ENCODE peak calls at places on chromosomes 16 and 17, in seven cellular contexts. One of them, this sample, is unnamed.

GRCh38 chr17:30720013-30720471 is 104.5 kb downstream of the CRLF3 start:
- DNase-seq in GM23248: no peak
- DNase-seq in ovary: no peak
- DNase-seq in transverse colon: peak; percentile 6
- DNase-seq in tibial nerve: no peak
- DNase-seq in fibroblast of pulmonary artery: no peak
- DNase-seq in skeletal muscle cell: no peak
- DNase-seq in this sample: no peak

GRCh38 chr17:29589524-29590260 is at the start of gene GIT1:
- DNase-seq in GM23248: peak; percentile 96
- DNase-seq in ovary: peak; percentile 86
- DNase-seq in transverse colon: peak; percentile 90
- DNase-seq in tibial nerve: peak; percentile 69
- DNase-seq in fibroblast of pulmonary artery: peak; percentile 81
- DNase-seq in skeletal muscle cell: peak; percentile 50
- DNase-seq in this sample: no peak

GRCh38 chr17:32529604-32530003 is 42.8 kb downstream of the CDK5R1 start:
- DNase-seq in GM23248: no peak
- DNase-seq in ovary: no peak
- DNase-seq in transverse colon: no peak
- DNase-seq in tibial nerve: no peak
- DNase-seq in fibroblast of pulmonary artery: peak; percentile 26
- DNase-seq in skeletal muscle cell: no peak
- DNase-seq in this sample: no peak

GRCh38 chr17:9887521-9887920 is 17.6 kb downstream of the RCVRN start:
- DNase-seq in GM23248: no peak
- DNase-seq in ovary: no peak
- DNase-seq in transverse colon: no peak
- DNase-seq in tibial nerve: no peak
- DNase-seq in fibroblast of pulmonary artery: no peak
- DNase-seq in skeletal muscle cell: no peak
- DNase-seq in this sample: no peak

GRCh38 chr17:40945414-40945813 is 8.0 kb upstream of the KRT23 start:
- DNase-seq in GM23248: no peak
- DNase-seq in ovary: no peak
- DNase-seq in transverse colon: no peak
- DNase-seq in tibial nerve: no peak
- DNase-seq in fibroblast of pulmonary artery: no peak
- DNase-seq in skeletal muscle cell: no peak
- DNase-seq in this sample: no peak

GRCh38 chr16:85056211-85056748 is 28.7 kb downstream of the KIAA0513 start:
- DNase-seq in GM23248: peak; percentile 46
- DNase-seq in ovary: no peak
- DNase-seq in transverse colon: no peak
- DNase-seq in tibial nerve: no peak
- DNase-seq in fibroblast of pulmonary artery: peak; percentile 30
- DNase-seq in skeletal muscle cell: no peak
- DNase-seq in this sample: no peak

GRCh38 chr17:58315281-58315711 is 13.3 kb downstream of the TSPOAP1 start:
- DNase-seq in GM23248: no peak
- DNase-seq in ovary: no peak
- DNase-seq in transverse colon: no peak
- DNase-seq in tibial nerve: no peak
- DNase-seq in fibroblast of pulmonary artery: no peak
- DNase-seq in skeletal muscle cell: no peak
- DNase-seq in this sample: no peak

GRCh38 chr17:77462553-77463497 is 322.1 kb downstream of the SEC14L1 start:
- DNase-seq in GM23248: no peak
- DNase-seq in ovary: no peak
- DNase-seq in transverse colon: no peak
- DNase-seq in tibial nerve: no peak
- DNase-seq in fibroblast of pulmonary artery: no peak
- DNase-seq in skeletal muscle cell: no peak
- DNase-seq in this sample: no peak

GRCh38 chr17:1709971-1710806 is at the start of gene TLCD2:
- DNase-seq in GM23248: peak; percentile 87
- DNase-seq in ovary: peak; percentile 79
- DNase-seq in transverse colon: peak; percentile 94
- DNase-seq in tibial nerve: no peak
- DNase-seq in fibroblast of pulmonary artery: peak; percentile 65
- DNase-seq in skeletal muscle cell: no peak
- DNase-seq in this sample: no peak

GRCh38 chr17:1908699-1909309 is 79.0 kb downstream of the RPA1 start:
- DNase-seq in GM23248: peak; percentile 85
- DNase-seq in ovary: peak; percentile 69
- DNase-seq in transverse colon: peak; percentile 57
- DNase-seq in tibial nerve: peak; percentile 79
- DNase-seq in fibroblast of pulmonary artery: peak; percentile 83
- DNase-seq in skeletal muscle cell: peak; percentile 31
- DNase-seq in this sample: peak; percentile 48

GRCh38 chr16:18983565-18984424 is at the start of gene TMC7:
- DNase-seq in GM23248: peak; percentile 93
- DNase-seq in ovary: peak; percentile 28
- DNase-seq in transverse colon: peak; percentile 90
- DNase-seq in tibial nerve: peak; percentile 32
- DNase-seq in fibroblast of pulmonary artery: peak; percentile 83
- DNase-seq in skeletal muscle cell: peak; percentile 45
- DNase-seq in this sample: peak; percentile 50

GRCh38 chr17:27336217-27336616 is 42.3 kb downstream of the WSB1 start:
- DNase-seq in GM23248: no peak
- DNase-seq in ovary: no peak
- DNase-seq in transverse colon: no peak
- DNase-seq in tibial nerve: no peak
- DNase-seq in fibroblast of pulmonary artery: no peak
- DNase-seq in skeletal muscle cell: no peak
- DNase-seq in this sample: no peak

GRCh38 chr17:35791681-35792350 is 3.6 kb downstream of the MMP28 start:
- DNase-seq in GM23248: no peak
- DNase-seq in ovary: no peak
- DNase-seq in transverse colon: no peak
- DNase-seq in tibial nerve: no peak
- DNase-seq in fibroblast of pulmonary artery: no peak
- DNase-seq in skeletal muscle cell: no peak
- DNase-seq in this sample: no peak

GRCh38 chr17:74761931-74762330 is 13.5 kb downstream of the NHERF1 start:
- DNase-seq in GM23248: no peak
- DNase-seq in ovary: no peak
- DNase-seq in transverse colon: no peak
- DNase-seq in tibial nerve: no peak
- DNase-seq in fibroblast of pulmonary artery: no peak
- DNase-seq in skeletal muscle cell: no peak
- DNase-seq in this sample: no peak

GRCh38 chr17:74761419-74761818 is 13.0 kb downstream of the NHERF1 start:
- DNase-seq in GM23248: no peak
- DNase-seq in ovary: no peak
- DNase-seq in transverse colon: no peak
- DNase-seq in tibial nerve: no peak
- DNase-seq in fibroblast of pulmonary artery: no peak
- DNase-seq in skeletal muscle cell: no peak
- DNase-seq in this sample: no peak

GRCh38 chr17:74759243-74759801 is 10.9 kb downstream of the NHERF1 start:
- DNase-seq in GM23248: no peak
- DNase-seq in ovary: no peak
- DNase-seq in transverse colon: peak; percentile 69
- DNase-seq in tibial nerve: no peak
- DNase-seq in fibroblast of pulmonary artery: no peak
- DNase-seq in skeletal muscle cell: no peak
- DNase-seq in this sample: no peak

GRCh38 chr17:74759941-74760340 is 11.5 kb downstream of the NHERF1 start:
- DNase-seq in GM23248: no peak
- DNase-seq in ovary: no peak
- DNase-seq in transverse colon: no peak
- DNase-seq in tibial nerve: no peak
- DNase-seq in fibroblast of pulmonary artery: no peak
- DNase-seq in skeletal muscle cell: no peak
- DNase-seq in this sample: no peak

DNA sequence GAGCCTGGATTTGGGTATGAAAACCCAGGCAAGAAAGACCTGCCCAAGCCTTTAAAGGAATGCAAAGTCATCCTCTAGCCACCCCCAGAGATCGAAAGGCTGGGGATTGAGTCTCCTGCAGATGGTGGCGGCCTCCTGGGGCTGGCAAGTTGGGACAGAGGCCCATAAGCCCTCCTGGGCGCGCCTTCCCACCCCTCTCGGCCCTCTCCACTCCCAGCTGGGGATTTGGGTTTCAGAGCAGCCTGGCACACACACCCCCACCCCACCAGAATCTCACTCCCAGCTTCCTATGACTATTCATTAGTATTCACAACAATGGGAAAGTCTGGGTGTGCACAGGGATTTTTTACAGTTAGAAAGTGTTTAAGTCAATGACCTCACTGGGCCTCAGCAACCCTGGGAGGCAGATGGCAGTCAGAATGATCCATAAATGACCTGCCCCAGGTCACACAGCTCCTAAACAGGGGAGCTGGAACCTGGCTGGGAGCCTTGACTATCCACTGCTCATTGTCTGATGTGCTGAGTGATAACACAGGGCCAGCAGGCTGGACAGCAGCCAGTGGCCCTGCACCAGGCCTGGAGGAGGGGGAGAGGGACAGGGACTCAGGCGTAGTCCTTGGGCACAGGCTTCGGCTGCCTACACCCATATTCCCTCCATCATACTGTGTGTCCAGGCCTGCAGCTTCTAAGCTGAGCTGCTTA is 12.1 kb downstream of the NHERF1 start:
- DNase-seq in GM23248: no peak
- DNase-seq in ovary: no peak
- DNase-seq in transverse colon: no peak
- DNase-seq in tibial nerve: no peak
- DNase-seq in fibroblast of pulmonary artery: no peak
- DNase-seq in skeletal muscle cell: no peak
- DNase-seq in this sample: no peak
- H3K4me3 ChIP-seq in GM23248: no peak overlapping the region
- H3K4me3 ChIP-seq in ovary: no peak overlapping the region
- H3K4me3 ChIP-seq in transverse colon: no peak overlapping the region
- H3K4me3 ChIP-seq in tibial nerve: no peak overlapping the region
- H3K4me3 ChIP-seq in fibroblast of pulmonary artery: no peak overlapping the region
- H3K4me3 ChIP-seq in skeletal muscle cell: no peak overlapping the region
- H3K4me3 ChIP-seq in this sample: no peak overlapping the region

GRCh38 chr16:554297-554621 is 5.9 kb upstream of the PRR35 start:
- DNase-seq in GM23248: no peak
- DNase-seq in ovary: no peak
- DNase-seq in transverse colon: no peak
- DNase-seq in tibial nerve: no peak
- DNase-seq in fibroblast of pulmonary artery: no peak
- DNase-seq in skeletal muscle cell: no peak
- DNase-seq in this sample: no peak

GRCh38 chr16:555528-556478 is 4.4 kb upstream of the PRR35 start:
- DNase-seq in GM23248: peak; percentile 20
- DNase-seq in ovary: no peak
- DNase-seq in transverse colon: no peak
- DNase-seq in tibial nerve: no peak
- DNase-seq in fibroblast of pulmonary artery: no peak
- DNase-seq in skeletal muscle cell: no peak
- DNase-seq in this sample: no peak

GRCh38 chr16:552171-552570 is 8.0 kb upstream of the PRR35 start:
- DNase-seq in GM23248: no peak
- DNase-seq in ovary: no peak
- DNase-seq in transverse colon: no peak
- DNase-seq in tibial nerve: no peak
- DNase-seq in fibroblast of pulmonary artery: no peak
- DNase-seq in skeletal muscle cell: no peak
- DNase-seq in this sample: no peak

GRCh38 chr16:554640-555413 is 5.4 kb upstream of the PRR35 start:
- DNase-seq in GM23248: peak; percentile 92
- DNase-seq in ovary: no peak
- DNase-seq in transverse colon: peak; percentile 34
- DNase-seq in tibial nerve: no peak
- DNase-seq in fibroblast of pulmonary artery: no peak
- DNase-seq in skeletal muscle cell: no peak
- DNase-seq in this sample: no peak

GRCh38 chr16:553601-554296 is 6.4 kb upstream of the PRR35 start:
- DNase-seq in GM23248: no peak
- DNase-seq in ovary: no peak
- DNase-seq in transverse colon: no peak
- DNase-seq in tibial nerve: no peak
- DNase-seq in fibroblast of pulmonary artery: no peak
- DNase-seq in skeletal muscle cell: no peak
- DNase-seq in this sample: no peak
- H3K4me3 ChIP-seq in GM23248: no peak overlapping the region
- H3K4me3 ChIP-seq in ovary: no peak overlapping the region
- H3K4me3 ChIP-seq in transverse colon: no peak overlapping the region
- H3K4me3 ChIP-seq in tibial nerve: no peak overlapping the region
- H3K4me3 ChIP-seq in fibroblast of pulmonary artery: no peak overlapping the region
- H3K4me3 ChIP-seq in skeletal muscle cell: no peak overlapping the region
- H3K4me3 ChIP-seq in this sample: no peak overlapping the region

GRCh38 chr17:6556121-6557039 is at the start of gene PITPNM3:
- DNase-seq in GM23248: peak; percentile 58
- DNase-seq in ovary: peak; percentile 66
- DNase-seq in transverse colon: peak; percentile 50
- DNase-seq in tibial nerve: no peak
- DNase-seq in fibroblast of pulmonary artery: no peak
- DNase-seq in skeletal muscle cell: no peak
- DNase-seq in this sample: no peak

GRCh38 chr17:6557040-6557438 is 684 bp upstream of the PITPNM3 start:
- DNase-seq in GM23248: no peak
- DNase-seq in ovary: no peak
- DNase-seq in transverse colon: no peak
- DNase-seq in tibial nerve: no peak
- DNase-seq in fibroblast of pulmonary artery: no peak
- DNase-seq in skeletal muscle cell: no peak
- DNase-seq in this sample: no peak

GRCh38 chr17:6554336-6554735 is 2.0 kb downstream of the PITPNM3 start:
- DNase-seq in GM23248: no peak
- DNase-seq in ovary: no peak
- DNase-seq in transverse colon: no peak
- DNase-seq in tibial nerve: no peak
- DNase-seq in fibroblast of pulmonary artery: no peak
- DNase-seq in skeletal muscle cell: no peak
- DNase-seq in this sample: no peak

GRCh38 chr17:6554871-6555330 is 1.5 kb downstream of the PITPNM3 start:
- DNase-seq in GM23248: no peak
- DNase-seq in ovary: no peak
- DNase-seq in transverse colon: peak; percentile 74
- DNase-seq in tibial nerve: no peak
- DNase-seq in fibroblast of pulmonary artery: no peak
- DNase-seq in skeletal muscle cell: no peak
- DNase-seq in this sample: no peak

GRCh38 chr17:6555331-6556120 is 829 bp downstream of the PITPNM3 start:
- DNase-seq in GM23248: peak; percentile 84
- DNase-seq in ovary: peak; percentile 57
- DNase-seq in transverse colon: peak; percentile 22
- DNase-seq in tibial nerve: no peak
- DNase-seq in fibroblast of pulmonary artery: no peak
- DNase-seq in skeletal muscle cell: no peak
- DNase-seq in this sample: no peak
- H3K4me3 ChIP-seq in GM23248: peak overlapping the region; percentile 72
- H3K4me3 ChIP-seq in ovary: peak overlapping the region; percentile 40
- H3K4me3 ChIP-seq in transverse colon: peak overlapping the region; percentile 41
- H3K4me3 ChIP-seq in tibial nerve: peak overlapping the region; percentile 30
- H3K4me3 ChIP-seq in fibroblast of pulmonary artery: peak overlapping the region; percentile 43
- H3K4me3 ChIP-seq in skeletal muscle cell: peak overlapping the region; percentile 62
- H3K4me3 ChIP-seq in this sample: peak overlapping the region; percentile 54

DNA sequence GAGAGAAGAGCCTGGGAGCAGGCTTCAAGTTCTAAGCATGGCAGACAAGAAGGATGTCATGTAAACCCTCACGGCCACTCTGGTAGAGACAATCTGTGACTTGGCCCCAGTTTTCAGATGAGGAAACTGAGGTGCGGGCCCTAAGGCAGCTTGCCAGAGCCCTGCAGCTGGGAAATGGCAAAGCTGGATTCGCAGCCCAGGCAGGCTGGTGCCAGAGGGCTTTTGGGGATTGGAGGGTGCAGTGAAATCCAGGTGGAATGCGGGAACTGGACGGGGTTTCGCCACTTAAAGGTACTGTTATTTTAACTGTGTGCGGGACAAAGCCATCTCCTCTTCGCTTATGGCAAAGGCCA is 477 bp upstream of the OSGIN1 start:
- DNase-seq in GM23248: no peak
- DNase-seq in ovary: no peak
- DNase-seq in transverse colon: no peak
- DNase-seq in tibial nerve: no peak
- DNase-seq in fibroblast of pulmonary artery: peak; percentile 78
- DNase-seq in skeletal muscle cell: no peak
- DNase-seq in this sample: no peak
- H3K4me3 ChIP-seq in GM23248: peak overlapping the region; percentile 81
- H3K4me3 ChIP-seq in ovary: peak overlapping the region; percentile 61
- H3K4me3 ChIP-seq in transverse colon: no peak overlapping the region
- H3K4me3 ChIP-seq in tibial nerve: peak overlapping the region; percentile 58
- H3K4me3 ChIP-seq in fibroblast of pulmonary artery: peak overlapping the region; percentile 17
- H3K4me3 ChIP-seq in skeletal muscle cell: peak overlapping the region; percentile 59
- H3K4me3 ChIP-seq in this sample: peak overlapping the region; percentile 75

This sample was measured in AG04450.